ENCODE peak calls at places on chromosomes 3 and 15, in five cellular contexts. G, W, Y, V and L are unnamed samples.

GRCh38 chr15:67805871-67806538 is 19.3 kb upstream of the SKOR1 start:
- DNase-seq in G (no peak), W (no peak), Y (no peak), V (no peak), L (no peak)

GRCh38 chr15:70266412-70267089 is 168.8 kb upstream of the TLE3 start:
- DNase-seq in G (no peak), W (no peak), Y (no peak), V (no peak), L (no peak)

GRCh38 chr3:61315874-61316273 is 64.6 kb upstream of the FHIT start:
- DNase-seq in G (no peak), W (no peak), Y (peak), V (no peak), L (peak)

GRCh38 chr3:169429328-169429727 is 234.2 kb downstream of the MECOM start:
- DNase-seq in G (no peak), W (no peak), Y (no peak), V (no peak), L (no peak)

GRCh38 chr15:64620991-64621495 is 154.3 kb downstream of the RBPMS2 start:
- DNase-seq in G (no peak), W (no peak), Y (no peak), V (no peak), L (no peak)

GRCh38 chr3:141812586-141812985 is 49.4 kb downstream of the GRK7 start:
- DNase-seq in G (no peak), W (no peak), Y (no peak), V (no peak), L (no peak)

GRCh38 chr3:122397136-122397645 is 13.2 kb downstream of the FAM162A start:
- DNase-seq in G (no peak), W (no peak), Y (no peak), V (no peak), L (no peak)

GRCh38 chr3:158683216-158683975 is 10.9 kb upstream of the LXN start:
- DNase-seq in G (no peak), W (no peak), Y (no peak), V (no peak), L (no peak)

GRCh38 chr3:60176614-60177013 is 1074.6 kb downstream of the FHIT start:
- DNase-seq in G (no peak), W (no peak), Y (no peak), V (no peak), L (no peak)

GRCh38 chr3:70854108-70854507 is 541.7 kb upstream of the MDFIC2 start:
- DNase-seq in G (no peak), W (no peak), Y (no peak), V (no peak), L (no peak)

GRCh38 chr15:63763476-63764123 is 70.1 kb downstream of the HERC1 start:
- DNase-seq in G (no peak), W (no peak), Y (no peak), V (peak), L (no peak)

GRCh38 chr3:14803101-14803980 is 15.4 kb upstream of the FGD5 start:
- DNase-seq in G (no peak), W (no peak), Y (peak), V (no peak), L (peak)

GRCh38 chr3:114418724-114419543 is 125.1 kb downstream of the TIGIT start:
- DNase-seq in G (no peak), W (peak), Y (peak), V (no peak), L (peak)

GRCh38 chr3:72195895-72196294 is 410.9 kb upstream of the PROK2 start:
- DNase-seq in G (no peak), W (no peak), Y (no peak), V (no peak), L (no peak)

DNA sequence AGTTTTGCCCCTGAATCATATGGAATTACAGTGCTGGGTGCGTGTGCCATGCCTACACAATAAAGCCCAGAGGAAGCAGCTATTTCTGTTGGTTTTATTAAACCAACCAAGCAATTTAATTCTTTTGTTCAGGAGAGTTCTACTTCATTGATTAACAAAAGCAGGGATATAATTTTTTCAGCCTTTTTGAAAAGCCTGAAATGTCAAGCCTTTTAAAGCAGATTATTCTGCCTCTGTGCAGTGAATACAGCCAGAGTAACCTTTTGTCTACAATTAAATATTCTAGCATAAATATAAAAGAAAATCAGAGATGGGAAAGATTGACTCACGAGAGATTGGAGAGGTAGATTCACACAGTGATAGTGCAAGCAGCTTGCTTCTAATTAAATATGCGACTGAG is 66.7 kb upstream of the DNAJC19 start:
- DNase-seq in G (no peak), W (no peak), Y (no peak), V (no peak), L (no peak)
- TF ChIP-seq SUZ12 in G (no peak), W (no peak), Y (no peak), V (no peak), L (no peak)

GRCh38 chr15:81296673-81297072 is 27.3 kb downstream of the STARD5 start:
- DNase-seq in G (no peak), W (no peak), Y (no peak), V (peak), L (no peak)

GRCh38 chr15:81298606-81299005 is 25.3 kb downstream of the STARD5 start:
- DNase-seq in G (no peak), W (no peak), Y (no peak), V (no peak), L (no peak)

GRCh38 chr15:81296218-81296617 is 27.7 kb downstream of the STARD5 start:
- DNase-seq in G (no peak), W (no peak), Y (no peak), V (no peak), L (no peak)

GRCh38 chr15:81297580-81298575 is 26.1 kb downstream of the STARD5 start:
- DNase-seq in G (no peak), W (no peak), Y (no peak), V (no peak), L (no peak)

GRCh38 chr15:81297147-81297572 is 26.8 kb downstream of the STARD5 start:
- DNase-seq in G (no peak), W (no peak), Y (no peak), V (no peak), L (no peak)
- TF ChIP-seq SUZ12 in G (no peak), W (no peak), Y (no peak), V (no peak), L (no peak)

DNA sequence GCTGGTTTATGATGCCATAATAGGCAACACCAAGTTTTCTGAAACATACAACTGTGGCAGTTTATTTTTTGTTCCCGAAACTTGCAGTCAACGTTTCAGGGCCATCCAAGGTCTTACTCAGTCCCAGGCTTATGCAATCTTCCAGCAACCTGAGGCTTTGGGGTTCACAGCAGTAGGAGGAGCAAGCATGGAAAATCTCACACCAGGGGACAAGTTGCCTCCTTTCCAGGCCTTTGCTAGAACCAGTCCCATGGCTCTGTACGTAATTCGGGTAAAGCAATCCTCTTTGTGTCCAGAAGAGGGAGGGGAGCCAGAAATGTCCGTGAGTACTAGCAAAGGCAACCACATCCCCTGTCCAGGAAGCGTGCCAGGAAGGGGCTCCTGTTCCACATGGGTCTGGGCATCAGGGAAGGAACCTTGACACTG is 4.7 kb upstream of the FAM240A start:
- DNase-seq in G (no peak), W (no peak), Y (peak), V (no peak), L (peak)
- TF ChIP-seq SUZ12 in G (no peak), W (no peak), Y (no peak), V (no peak), L (no peak)

GRCh38 chr3:175951047-175951694 is 1092.0 kb downstream of the NAALADL2 start:
- DNase-seq in G (no peak), W (no peak), Y (no peak), V (no peak), L (no peak)
- TF ChIP-seq SUZ12 in G (no peak), W (no peak), Y (no peak), V (no peak), L (no peak)

GRCh38 chr3:55813268-55814097 is 326.4 kb upstream of the WNT5A start:
- DNase-seq in G (no peak), W (no peak), Y (no peak), V (no peak), L (no peak)
- TF ChIP-seq SUZ12 in G (no peak), W (no peak), Y (no peak), V (no peak), L (no peak)

DNA sequence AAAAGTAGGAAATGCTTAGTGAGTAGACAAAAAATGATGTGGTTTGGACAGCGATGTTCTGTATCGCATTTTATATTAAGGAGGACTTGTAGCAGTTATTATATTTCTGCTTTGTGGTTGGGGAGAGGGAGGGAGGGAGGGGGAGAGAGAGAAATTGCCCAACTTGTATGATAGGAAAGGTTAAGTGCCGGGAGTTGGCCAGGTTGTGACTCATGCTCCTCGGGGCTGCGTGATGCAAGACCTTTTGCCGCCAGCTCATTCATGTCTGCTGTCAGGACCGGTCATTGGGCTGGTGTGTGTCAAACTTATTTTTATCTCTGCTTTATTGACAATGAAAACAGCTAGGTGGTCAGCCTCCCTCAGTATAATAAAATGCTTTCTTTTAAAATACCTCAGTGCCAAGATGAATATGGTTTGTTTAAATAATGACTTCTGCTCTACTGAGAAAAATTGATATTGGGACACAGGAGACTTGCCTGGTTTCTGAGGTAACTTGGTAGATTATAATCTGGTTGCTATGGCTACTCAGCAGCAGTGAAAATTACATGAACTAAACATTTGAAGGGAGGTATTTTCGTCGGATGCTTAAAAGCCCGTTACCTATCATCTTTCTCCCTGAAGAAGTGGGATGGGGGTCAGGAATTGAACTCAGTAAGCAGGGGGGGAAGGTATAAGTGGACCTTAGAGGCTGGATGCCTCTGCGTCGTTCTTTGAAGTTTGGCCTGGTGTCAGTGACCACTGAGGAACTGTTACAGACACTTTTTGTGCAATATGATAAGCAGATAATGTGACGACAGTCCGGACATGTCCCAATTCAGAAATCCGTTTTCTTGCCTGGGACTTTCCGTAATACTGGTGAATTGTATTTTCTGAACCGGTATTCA is 90.7 kb downstream of the FNDC3B start:
- DNase-seq in G (no peak), W (no peak), Y (peak), V (no peak), L (peak)
- TF ChIP-seq SUZ12 in G (no peak), W (no peak), Y (no peak), V (no peak), L (no peak)

GRCh38 chr3:58874795-58875194 is 175.0 kb downstream of the CFAP20DC start:
- DNase-seq in G (no peak), W (no peak), Y (no peak), V (peak), L (no peak)

GRCh38 chr3:58880182-58880581 is 169.6 kb downstream of the CFAP20DC start:
- DNase-seq in G (no peak), W (no peak), Y (no peak), V (no peak), L (no peak)

DNA sequence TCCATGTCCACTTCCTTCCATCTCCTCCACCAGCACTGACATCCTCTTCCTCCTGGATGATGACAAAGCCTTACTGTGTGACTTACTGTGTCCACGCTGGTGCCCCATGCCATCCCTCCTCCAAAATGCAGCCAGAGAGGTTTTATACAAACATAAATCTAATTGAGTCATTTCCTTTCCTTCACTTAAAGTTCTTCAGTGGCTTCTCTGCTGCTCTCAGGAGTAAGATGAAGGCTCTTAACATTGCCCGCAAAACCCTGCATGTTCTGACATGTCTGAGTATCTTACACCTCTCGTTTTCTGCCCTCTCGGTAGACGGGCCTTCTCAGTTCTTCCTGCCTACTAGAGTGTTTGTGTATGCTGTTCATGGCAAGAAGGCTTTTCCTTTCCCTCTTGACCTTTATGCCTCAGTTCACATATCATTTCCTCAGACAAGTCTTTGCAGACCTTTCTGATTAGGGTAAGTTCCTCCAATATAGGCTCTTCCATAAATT is 175.5 kb downstream of the CFAP20DC start:
- DNase-seq in G (no peak), W (no peak), Y (no peak), V (peak), L (no peak)
- TF ChIP-seq SUZ12 in G (no peak), W (no peak), Y (no peak), V (no peak), L (no peak)

DNA sequence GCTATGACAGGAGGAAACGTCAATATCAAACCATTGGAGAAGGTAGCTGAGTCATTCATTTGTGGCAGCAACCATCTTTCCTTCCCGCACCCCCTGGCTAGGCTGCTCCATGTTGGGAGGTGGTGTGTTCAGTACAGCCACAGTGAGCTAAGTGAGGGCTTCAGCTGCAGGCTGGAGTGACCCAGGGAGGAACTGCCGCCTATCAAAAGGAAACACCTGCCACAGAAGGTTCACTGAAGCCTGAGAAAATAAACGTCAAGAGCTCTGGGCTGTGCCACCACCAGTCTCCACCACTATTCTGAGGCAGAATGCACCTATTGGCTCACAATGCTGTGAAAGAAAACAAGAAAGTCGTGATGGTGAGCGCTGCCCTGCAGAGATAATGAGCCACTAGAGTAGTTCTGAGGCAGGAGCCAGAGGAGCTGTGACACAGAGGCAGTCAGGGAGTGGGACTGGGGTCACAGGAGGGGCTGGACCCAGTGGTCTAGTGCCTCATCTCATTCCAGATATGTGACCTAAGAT is 34.8 kb upstream of the CD47 start:
- DNase-seq in G (no peak), W (no peak), Y (no peak), V (peak), L (no peak)
- TF ChIP-seq SUZ12 in G (no peak), W (no peak), Y (no peak), V (no peak), L (no peak)